ENCODE peak calls at places on chromosome 5, in eight cellular contexts. F is endodermal cell; M is CD8-positive, alpha-beta T cell; Z is SK-N-SH; N is effector memory CD4-positive, alpha-beta T cell; X is ovary; U is CD4-positive, alpha-beta memory T cell; G is right lobe of liver. S is an unnamed sample.
A peak's percentile ranks its signal among the peaks of the same experiment; 100 is the strongest.

GRCh38 chr5:53362521-53362941 is 117.9 kb upstream of the FST start:
- DNase-seq in F (no peak), M (no peak), Z (no peak), N (no peak), X (no peak), U (no peak), G (no peak), S (no peak)

GRCh38 chr5:1564182-1564748 is 40.5 kb upstream of the LPCAT1 start:
- DNase-seq in F (no peak), M (no peak), Z (no peak), N (no peak), X (no peak), U (no peak), G (peak; percentile 56), S (no peak)

GRCh38 chr5:64807505-64807904 is 38.8 kb downstream of the CWC27 start:
- DNase-seq in F (no peak), M (no peak), Z (no peak), N (no peak), X (no peak), U (no peak), G (no peak), S (no peak)

GRCh38 chr5:139461698-139462097 is 845 bp downstream of the ECSCR start:
- DNase-seq in F (peak; percentile 61), M (no peak), Z (peak; percentile 15), N (no peak), X (no peak), U (no peak), G (no peak), S (no peak)

GRCh38 chr5:38598296-38598993 is 42.0 kb upstream of the LIFR start:
- DNase-seq in F (no peak), M (no peak), Z (no peak), N (no peak), X (no peak), U (no peak), G (no peak), S (no peak)

GRCh38 chr5:172850454-172850797 is 16.4 kb downstream of the ERGIC1 start:
- DNase-seq in F (no peak), M (no peak), Z (no peak), N (no peak), X (no peak), U (no peak), G (no peak), S (no peak)

GRCh38 chr5:176371621-176372539 is 6.6 kb downstream of the ARL10 start:
- DNase-seq in F (no peak), M (no peak), Z (no peak), N (no peak), X (no peak), U (no peak), G (no peak), S (no peak)

GRCh38 chr5:76742586-76742985 is 26.7 kb downstream of the F2R start:
- DNase-seq in F (no peak), M (no peak), Z (no peak), N (no peak), X (no peak), U (no peak), G (no peak), S (no peak)

GRCh38 chr5:59760798-59761348 is 132.7 kb downstream of the PDE4D start:
- DNase-seq in F (no peak), M (no peak), Z (no peak), N (no peak), X (no peak), U (no peak), G (no peak), S (no peak)

GRCh38 chr5:169116961-169117461 is 183.9 kb downstream of the SLIT3 start:
- DNase-seq in F (peak; percentile 89), M (no peak), Z (no peak), N (no peak), X (no peak), U (no peak), G (no peak), S (no peak)

GRCh38 chr5:10875201-10875768 is 114.3 kb upstream of the DAP start:
- DNase-seq in F (no peak), M (no peak), Z (no peak), N (no peak), X (no peak), U (no peak), G (no peak), S (no peak)

GRCh38 chr5:94499806-94500205 is 118.6 kb downstream of the KIAA0825 start:
- DNase-seq in F (no peak), M (no peak), Z (no peak), N (no peak), X (no peak), U (no peak), G (no peak), S (no peak)

GRCh38 chr5:157554180-157555030 is 21.2 kb downstream of the ADAM19 start:
- DNase-seq in F (no peak), M (no peak), Z (no peak), N (no peak), X (no peak), U (no peak), G (peak; percentile 36), S (no peak)

DNA sequence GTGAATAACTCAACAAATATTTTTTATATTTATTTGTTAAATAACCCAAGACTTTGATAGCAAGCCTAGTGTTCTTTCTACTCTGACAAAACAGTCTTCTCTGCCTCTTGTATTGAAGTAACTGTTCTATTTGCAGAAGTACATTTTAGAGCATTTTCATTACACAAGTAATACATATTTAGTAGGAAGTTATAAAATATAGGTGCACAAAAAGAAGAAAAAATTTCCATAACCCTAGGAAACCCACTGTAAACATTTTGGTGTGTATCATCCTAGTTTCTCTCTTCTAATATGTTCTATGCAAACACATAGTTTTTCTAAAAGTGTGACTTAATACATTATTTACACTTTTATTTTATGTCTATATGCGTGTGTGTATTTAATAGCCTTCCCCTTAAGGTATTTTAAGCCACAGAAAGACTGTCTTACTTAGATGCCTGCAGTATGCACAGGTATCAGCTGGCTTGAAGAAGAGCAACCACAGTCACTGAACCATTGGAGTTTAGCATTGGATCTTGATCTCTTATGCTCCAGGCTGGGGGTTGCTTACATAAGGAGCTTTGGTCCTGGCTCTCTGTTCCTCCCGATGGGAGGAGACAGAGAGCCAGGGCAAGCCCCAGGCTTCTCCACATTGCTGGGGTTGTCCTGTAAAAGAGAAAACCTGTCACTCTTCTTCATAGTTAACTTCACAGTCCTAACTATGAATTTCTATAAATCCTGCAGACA is 3.8 kb downstream of the SELENOP start:
- DNase-seq in F (peak; percentile 38), M (no peak), Z (no peak), N (no peak), X (no peak), U (no peak), G (peak; percentile 65), S (peak; percentile 19)
- H3K4me3 ChIP-seq in F (no peak overlapping the region), M (no peak overlapping the region), Z (no peak overlapping the region), N (no peak overlapping the region), X (peak overlapping the region; percentile 47), U (no peak overlapping the region), G (peak overlapping the region; percentile 66), S (no peak overlapping the region)

DNA sequence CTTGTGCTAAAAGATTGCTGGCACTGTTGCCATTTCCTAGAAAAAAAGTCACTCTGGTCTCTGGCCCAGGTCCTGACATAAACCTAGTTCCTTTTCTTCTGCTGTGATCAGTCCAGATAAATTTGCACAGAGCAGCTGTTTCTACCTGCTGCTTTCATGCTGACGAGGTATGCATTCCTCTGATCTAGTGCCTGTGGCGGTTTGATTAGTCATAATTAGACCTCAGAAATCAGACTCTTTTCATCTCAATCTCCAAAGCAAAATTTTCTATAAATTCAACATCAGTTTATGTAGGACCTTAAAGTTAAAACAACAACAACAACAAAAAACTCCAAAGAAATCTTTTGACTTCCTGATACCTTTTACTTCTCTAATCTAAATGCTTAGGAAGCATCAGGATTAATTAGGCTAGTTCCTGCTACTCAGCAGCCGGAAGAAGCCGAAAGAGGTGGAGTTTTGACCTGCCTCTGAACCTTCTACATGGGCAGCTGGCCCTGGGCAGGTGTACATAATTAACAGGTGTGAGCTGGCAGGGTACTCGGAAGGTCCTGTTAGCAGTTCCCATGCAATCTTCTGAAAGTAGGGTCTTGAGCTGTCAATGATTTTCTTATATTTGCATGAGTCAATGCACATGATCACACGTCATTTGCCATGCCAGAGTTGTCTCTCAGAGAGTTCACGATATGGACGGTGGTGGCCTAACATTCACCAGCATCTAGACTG is 83.3 kb upstream of the CCDC112 start:
- DNase-seq in F (no peak), M (no peak), Z (no peak), N (no peak), X (no peak), U (no peak), G (no peak), S (peak; percentile 80)
- H3K27ac ChIP-seq in F (no peak overlapping the region), M (no peak overlapping the region), Z (no peak overlapping the region), N (no peak overlapping the region), X (no peak overlapping the region), U (no peak overlapping the region), G (no peak overlapping the region), S (peak overlapping the region; percentile 41)

DNA sequence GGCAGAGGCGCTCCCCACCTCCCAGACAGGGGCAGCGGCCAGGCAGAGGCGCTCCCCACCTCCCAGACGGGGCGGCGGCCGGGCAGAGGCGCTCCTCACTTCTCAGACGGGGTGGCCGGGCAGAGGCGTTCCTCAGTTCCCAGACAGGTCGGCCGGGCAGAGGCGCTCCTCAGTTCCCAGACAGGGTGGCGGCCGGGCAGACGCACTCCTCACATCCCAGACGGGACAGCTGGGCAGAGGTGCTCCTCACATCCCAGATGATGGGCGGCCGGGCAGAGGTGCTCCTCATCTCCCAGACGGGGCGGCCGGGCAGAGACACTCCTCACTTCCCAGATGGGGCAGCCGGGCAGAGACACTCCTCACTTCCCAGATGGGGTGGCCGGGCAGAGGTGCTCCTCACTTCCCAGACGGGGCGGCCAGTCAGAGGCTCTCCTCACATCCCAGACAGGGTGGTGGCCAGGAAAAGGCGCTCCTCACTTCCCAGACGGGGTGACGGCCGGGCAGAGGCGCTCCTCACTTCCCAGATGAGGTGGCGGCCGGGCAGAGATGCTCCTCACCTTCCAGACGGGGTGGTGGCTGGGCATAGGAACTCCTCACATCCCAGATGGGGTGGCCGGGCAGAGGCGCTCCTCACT is 75.1 kb downstream of the CARTPT start:
- DNase-seq in F (no peak), M (no peak), Z (no peak), N (no peak), X (no peak), U (no peak), G (no peak), S (peak; percentile 57)
- H3K9me3 ChIP-seq in F (peaks cover 6% of the 10 kb centered on the region), M (no peaks in the 10 kb centered on the region), Z (no peaks in the 10 kb centered on the region), N (no peaks in the 10 kb centered on the region), X (no peaks in the 10 kb centered on the region), U (no peaks in the 10 kb centered on the region), G (no peaks in the 10 kb centered on the region), S (no peaks in the 10 kb centered on the region)

GRCh38 chr5:31819926-31820516 is 181.1 kb downstream of the PDZD2 start:
- DNase-seq in F (peak; percentile 72), M (no peak), Z (no peak), N (no peak), X (no peak), U (no peak), G (no peak), S (no peak)
- H3K4me3 ChIP-seq in F (no peak overlapping the region), M (no peak overlapping the region), Z (no peak overlapping the region), N (no peak overlapping the region), X (no peak overlapping the region), U (no peak overlapping the region), G (no peak overlapping the region), S (no peak overlapping the region)